ENCODE peak calls at places on chromosome 19, in seven cellular contexts. P, B, H, C, I, G and A are unnamed samples. For H3K4me1, the result is how much of the 10 kb centered on the place peaks cover.

GRCh38 chr19:41957838-41958366 is 1.2 kb downstream of the RABAC1 start:
- DNase-seq in C (peak), H (peak), G (peak), B (peak), I (peak), P (peak), A (peak)

GRCh38 chr19:6414033-6414643 is 10.5 kb downstream of the KHSRP start:
- DNase-seq in H (no peak), B (no peak), G (no peak), P (no peak), I (no peak), C (no peak), A (no peak)

GRCh38 chr19:16447015-16447384 is 24.8 kb downstream of the EPS15L1 start:
- DNase-seq in I (peak), P (peak), B (peak), G (peak), C (no peak), H (peak), A (peak)

GRCh38 chr19:35721374-35721773 is 3.6 kb downstream of the KMT2B start:
- DNase-seq in I (no peak), P (no peak), H (no peak), B (no peak), G (no peak), C (no peak), A (no peak)

GRCh38 chr19:16121141-16121540 is 9.5 kb downstream of the RAB8A start:
- DNase-seq in H (no peak), C (no peak), I (no peak), G (no peak), B (no peak), P (no peak), A (no peak)

GRCh38 chr19:28289294-28290063 is 923.5 kb downstream of the UQCRFS1 start:
- DNase-seq in H (peak), I (no peak), B (no peak), G (peak), C (no peak), P (peak), A (no peak)

GRCh38 chr19:33500991-33501390 is 20.6 kb downstream of the PEPD start:
- DNase-seq in G (no peak), I (no peak), H (no peak), C (no peak), B (no peak), P (no peak), A (no peak)

GRCh38 chr19:9597027-9597426 is 12.7 kb upstream of the ZNF121 start:
- DNase-seq in I (no peak), G (peak), P (peak), B (no peak), C (no peak), H (no peak), A (no peak)

GRCh38 chr19:7815325-7815724 is 14.7 kb upstream of the EVI5L start:
- DNase-seq in G (no peak), H (no peak), B (no peak), I (no peak), C (no peak), P (no peak), A (no peak)

GRCh38 chr19:3825286-3825956 is 39.2 kb upstream of the MATK start:
- DNase-seq in B (no peak), P (no peak), I (no peak), C (no peak), H (no peak), G (no peak), A (no peak)

GRCh38 chr19:45468159-45468651 is 409 bp downstream of the FOSB start:
- DNase-seq in G (no peak), H (peak), C (no peak), B (peak), I (peak), P (peak), A (no peak)

DNA sequence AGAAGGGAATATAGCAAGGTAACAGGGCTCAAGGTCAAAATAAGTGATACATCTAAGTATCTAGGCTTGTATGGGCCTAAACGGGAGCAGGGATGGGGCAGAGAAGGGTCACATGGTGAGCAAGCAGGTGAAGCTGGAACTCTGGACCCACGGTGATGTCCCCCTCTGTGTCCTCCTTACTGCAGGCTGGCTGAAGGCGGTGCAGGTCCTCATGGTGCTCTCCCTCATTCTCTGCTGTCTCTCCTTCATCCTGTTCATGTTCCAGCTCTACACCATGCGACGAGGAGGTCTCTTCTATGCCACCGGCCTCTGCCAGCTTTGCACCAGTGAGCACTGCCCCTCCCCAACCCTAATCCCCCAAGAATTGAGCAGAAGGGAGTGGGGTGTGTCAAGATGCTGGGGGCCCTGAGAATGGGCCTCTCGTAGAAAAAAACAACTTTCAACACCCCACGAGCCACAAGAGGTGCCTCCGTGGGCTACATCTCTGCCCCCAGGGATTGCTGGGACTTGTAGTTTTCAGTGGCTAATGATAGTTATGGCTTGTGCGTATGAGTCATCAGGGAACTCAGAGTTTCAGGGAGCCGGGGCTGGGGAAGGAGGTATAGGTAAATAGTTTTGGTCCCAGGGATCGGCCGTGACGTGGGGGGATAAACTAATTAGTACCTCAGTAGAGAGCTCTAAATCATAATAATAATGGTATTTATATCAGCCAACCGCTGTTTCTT is 4.0 kb downstream of the EMP3 start:
- DNase-seq in I (no peak), C (no peak), H (no peak), P (no peak), B (no peak), G (peak), A (no peak)
- H3K4me1 ChIP-seq in I (under half), C (under half), H (under half), P (under half), B (under half), G (under half), A (under half)

GRCh38 chr19:1240925-1241324 is 626 bp upstream of the ATP5F1D start:
- DNase-seq in G (no peak), B (no peak), I (no peak), P (no peak), C (no peak), H (no peak), A (no peak)

GRCh38 chr19:1239420-1239795 is 1.6 kb upstream of the CBARP start:
- DNase-seq in B (no peak), H (no peak), I (no peak), G (no peak), P (no peak), C (no peak), A (no peak)

GRCh38 chr19:1239796-1240737 is 1.5 kb upstream of the ATP5F1D start:
- DNase-seq in B (peak), C (peak), P (peak), H (peak), G (peak), I (peak), A (no peak)

GRCh38 chr19:1243768-1244692 is 2.5 kb downstream of the ATP5F1D start:
- DNase-seq in B (peak), H (peak), G (peak), I (peak), C (no peak), P (peak), A (no peak)

DNA sequence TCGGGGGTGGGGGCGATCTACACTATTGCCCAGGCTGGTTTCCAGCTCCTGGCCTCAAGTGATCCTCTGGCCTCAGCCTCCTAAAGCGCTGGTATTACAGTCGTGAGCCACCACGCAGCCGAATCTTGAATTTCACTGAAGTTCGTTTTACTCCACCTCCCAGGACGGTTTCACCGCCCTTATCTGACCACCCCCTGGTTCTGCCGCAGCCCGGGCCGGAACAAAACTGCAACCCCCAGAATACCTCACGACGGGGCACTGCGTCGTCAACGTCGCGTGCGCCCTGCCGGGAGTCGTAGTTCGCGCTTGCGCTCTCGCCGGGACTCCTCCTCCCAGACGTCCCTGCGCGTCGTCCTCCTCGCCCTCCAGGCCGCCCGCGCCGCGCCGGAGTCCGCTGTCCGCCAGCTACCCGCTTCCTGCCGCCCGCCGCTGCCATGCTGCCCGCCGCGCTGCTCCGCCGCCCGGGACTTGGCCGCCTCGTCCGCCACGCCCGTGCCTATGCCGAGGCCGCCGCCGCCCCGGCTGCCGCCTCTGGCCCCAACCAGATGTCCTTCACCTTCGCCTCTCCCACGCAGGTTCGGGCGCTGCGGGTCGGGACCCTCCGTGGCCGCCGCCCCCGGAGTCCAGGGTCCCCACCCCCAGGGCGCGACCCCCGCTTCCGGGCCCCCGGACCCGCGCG is at the start of gene ATP5F1D:
- DNase-seq in G (peak), C (peak), P (peak), H (peak), B (peak), I (peak), A (peak)
- H3K4me1 ChIP-seq in G (under half), C (under half), P (under half), H (half or more), B (under half), I (half or more), A (half or more)

GRCh38 chr19:54309811-54310210 is 3.2 kb downstream of the LILRA5 start:
- DNase-seq in G (no peak), H (no peak), I (no peak), C (no peak), B (no peak), P (no peak), A (no peak)

GRCh38 chr19:54307389-54307788 is 5.6 kb downstream of the LILRA5 start:
- DNase-seq in H (no peak), C (no peak), P (no peak), B (no peak), G (no peak), I (no peak), A (no peak)

GRCh38 chr19:54302252-54302651 is 10.7 kb downstream of the LILRA5 start:
- DNase-seq in I (no peak), P (no peak), B (no peak), H (no peak), C (no peak), G (no peak), A (no peak)

GRCh38 chr19:54310543-54310942 is 2.4 kb downstream of the LILRA5 start:
- DNase-seq in P (no peak), H (no peak), I (no peak), G (no peak), B (no peak), C (no peak), A (no peak)

GRCh38 chr19:54305141-54305540 is 7.8 kb downstream of the LILRA5 start:
- DNase-seq in I (no peak), C (no peak), H (no peak), G (no peak), B (no peak), P (no peak), A (no peak)
- H3K4me1 ChIP-seq in I (under half), C (under half), H (under half), G (under half), B (under half), P (under half), A (under half)

GRCh38 chr19:19697589-19697988 is 28.9 kb downstream of the ZNF101 start:
- DNase-seq in C (no peak), I (no peak), H (no peak), B (no peak), P (no peak), G (no peak), A (no peak)

GRCh38 chr19:19691683-19692082 is 23.0 kb downstream of the ZNF101 start:
- DNase-seq in P (no peak), G (no peak), B (no peak), C (no peak), I (no peak), H (no peak), A (no peak)

DNA sequence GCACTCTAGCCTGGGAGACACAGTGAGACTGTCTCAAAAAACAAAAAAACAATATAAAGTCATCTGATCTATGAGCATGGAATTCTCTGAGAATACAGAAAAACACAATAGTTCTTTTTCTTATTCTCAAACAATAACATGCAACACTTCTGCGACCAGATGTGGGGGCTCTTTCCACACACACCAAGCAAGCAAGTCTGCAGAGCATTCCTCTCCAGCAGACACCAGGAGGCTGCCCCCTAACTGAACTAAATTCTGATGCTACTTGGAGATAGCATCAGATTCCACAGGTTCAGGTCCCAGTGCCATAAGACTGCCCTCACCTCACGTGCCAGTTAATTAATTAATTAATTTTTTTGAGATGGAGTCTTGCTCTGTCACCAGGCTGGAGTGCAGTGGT is 27.7 kb downstream of the ZNF101 start:
- DNase-seq in P (no peak), H (no peak), G (no peak), C (no peak), I (no peak), B (no peak), A (no peak)
- H3K4me1 ChIP-seq in P (under half), H (under half), G (under half), C (under half), I (under half), B (under half), A (under half)

DNA sequence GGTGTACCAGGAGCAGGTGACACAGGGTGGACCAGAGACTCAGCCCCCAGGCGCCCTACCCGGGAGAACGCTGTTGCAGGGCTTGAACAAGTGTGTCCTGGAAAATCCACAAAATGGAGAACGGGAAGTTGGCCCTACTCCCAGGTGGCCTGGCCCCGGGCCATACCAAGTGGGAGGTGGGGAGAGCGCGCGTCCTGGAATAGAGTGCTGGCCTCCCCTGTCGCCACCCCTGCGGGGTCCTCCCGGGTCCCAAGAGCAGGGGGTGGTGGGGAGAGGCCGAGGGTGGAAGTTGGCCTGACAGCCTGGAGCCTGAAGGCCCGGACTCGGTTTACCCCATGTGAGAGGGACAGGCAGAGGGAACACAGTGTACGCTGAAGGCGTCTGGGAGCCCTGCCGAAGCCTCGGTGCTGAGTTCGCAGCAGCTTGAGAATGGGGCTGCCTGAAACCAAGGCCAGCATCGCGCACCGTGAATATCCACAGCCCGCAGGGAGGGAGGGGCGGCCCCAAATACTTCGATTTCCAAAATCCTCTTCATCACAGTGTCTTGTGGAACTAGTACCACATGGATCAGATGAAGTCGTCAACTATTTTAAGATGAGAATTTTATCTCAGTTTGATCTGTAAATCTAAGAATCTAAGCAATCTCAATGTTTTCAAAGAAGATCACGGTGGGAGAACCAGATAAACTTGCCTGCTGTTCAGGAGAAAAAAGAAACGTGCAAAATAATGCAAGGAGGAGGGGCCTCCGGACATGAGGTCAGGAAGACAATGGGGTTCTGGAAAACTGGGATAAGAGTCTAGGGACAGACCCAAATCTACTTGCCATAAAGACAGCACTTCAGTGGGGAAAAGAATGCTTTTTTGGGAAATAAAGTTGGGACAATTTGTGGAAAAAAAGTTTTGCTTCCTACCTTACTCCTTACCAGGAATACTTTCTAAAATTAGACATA is 10.4 kb upstream of the KLF16 start:
- DNase-seq in C (no peak), G (no peak), P (no peak), B (no peak), I (no peak), H (peak), A (no peak)
- H3K4me1 ChIP-seq in C (under half), G (under half), P (under half), B (under half), I (under half), H (under half), A (under half)